ENCODE peak calls at places on chromosomes 12 and 14, in five cellular contexts. P is MCF 10A; O is GM06990; G is adipocyte; Z is activated CD4-positive, alpha-beta T cell treated with anti-CD3 and anti-CD28 coated beads for 1 hour. I is an unnamed sample.

GRCh38 chr12:92827836-92828431 is 101.2 kb downstream of the EEA1 start:
- DNase-seq in P (peak; percentile 69), O (peak; percentile 22), Z (no peak), G (peak; percentile 79), I (peak; percentile 52)

GRCh38 chr14:100278702-100279101 is 27.5 kb downstream of the SLC25A29 start:
- DNase-seq in P (peak; percentile 51), O (no peak), Z (no peak), G (peak; percentile 69), I (peak; percentile 58)

GRCh38 chr12:88958961-88959360 is 378.7 kb upstream of the KITLG start:
- DNase-seq in O (no peak), Z (no peak), G (no peak), P (no peak), I (no peak)

GRCh38 chr12:89353823-89354629 is 1.7 kb upstream of the DUSP6 start:
- DNase-seq in G (peak; percentile 77), O (peak; percentile 65), P (peak; percentile 92), Z (peak; percentile 36), I (peak; percentile 77)

GRCh38 chr14:80959448-80960006 is 4.1 kb downstream of the TSHR start:
- DNase-seq in Z (peak; percentile 24), O (peak; percentile 68), P (no peak), G (no peak), I (peak; percentile 56)

GRCh38 chr12:52566847-52567291 is 6.8 kb downstream of the KRT74 start:
- DNase-seq in P (no peak), O (no peak), Z (peak; percentile 13), G (no peak), I (no peak)

GRCh38 chr14:79354336-79354735 is 857.0 kb downstream of the DIO2 start:
- DNase-seq in G (no peak), Z (no peak), O (no peak), P (no peak), I (no peak)

GRCh38 chr14:20305265-20306078 is at the start of gene TTC5:
- DNase-seq in O (peak; percentile 83), P (peak; percentile 84), G (peak; percentile 95), Z (peak; percentile 86), I (peak; percentile 86)

GRCh38 chr12:32718926-32719325 is 36.8 kb downstream of the YARS2 start:
- DNase-seq in P (peak; percentile 64), O (no peak), Z (no peak), G (no peak), I (no peak)

GRCh38 chr14:85731198-85731597 is 201.3 kb downstream of the FLRT2 start:
- DNase-seq in Z (no peak), O (no peak), G (peak; percentile 79), P (peak; percentile 47), I (no peak)

GRCh38 chr12:106766393-106766826 is 8.1 kb upstream of the RIC8B start:
- DNase-seq in G (peak; percentile 32), O (no peak), Z (no peak), P (peak; percentile 10), I (no peak)